ENCODE peak calls at places on chromosomes 3 and 15, in eight cellular contexts. N is HCT116; O is left ventricle myocardium inferior; A is activated CD8-positive, alpha-beta memory T cell treated with anti-CD3 and anti-CD28 coated beads, Interleukin-2, amount 50 U/mL, for 4 hours; M is heart left ventricle; W is stimulated activated CD4-positive, alpha-beta T cell treated with anti-CD3 and anti-CD28 coated beads, Interleukin-1b, Interleukin-23, amount 100 ng/mL, for 1 hour; F is NCI-H2081; Y is H54. K is an unnamed sample.

GRCh38 chr3:57397175-57398026 is 104.9 kb upstream of the ASB14 start:
- DNase-seq in Y (peak), W (peak), O (no peak), F (peak), M (peak), N (peak), A (peak), K (no peak)

GRCh38 chr3:55189359-55189801 is 261.5 kb upstream of the LRTM1 start:
- DNase-seq in F (no peak), O (no peak), W (no peak), Y (peak), N (no peak), M (no peak), A (no peak), K (no peak)

GRCh38 chr3:140682586-140682985 is 4.7 kb downstream of the TRIM42 start:
- DNase-seq in A (no peak), F (no peak), N (no peak), Y (no peak), W (no peak), O (no peak), M (no peak), K (no peak)

GRCh38 chr3:32155117-32155516 is 48.7 kb downstream of the GPD1L start:
- DNase-seq in O (no peak), Y (no peak), F (no peak), M (no peak), W (no peak), N (no peak), A (no peak), K (no peak)

GRCh38 chr15:73283341-73283962 is 85.3 kb downstream of the HCN4 start:
- DNase-seq in F (no peak), A (no peak), N (no peak), W (no peak), O (no peak), M (no peak), Y (no peak), K (no peak)

GRCh38 chr3:78839710-78840109 is 928.1 kb downstream of the ROBO1 start:
- DNase-seq in Y (no peak), O (no peak), N (no peak), M (no peak), F (no peak), W (no peak), A (no peak), K (no peak)

GRCh38 chr15:64634576-64635485 is 140.6 kb downstream of the RBPMS2 start:
- DNase-seq in F (peak), N (no peak), A (no peak), M (no peak), Y (no peak), O (no peak), W (no peak), K (no peak)

GRCh38 chr3:108391917-108392585 is 95.7 kb downstream of the HHLA2 start:
- DNase-seq in Y (no peak), A (no peak), O (no peak), F (no peak), N (no peak), W (no peak), M (no peak), K (no peak)

GRCh38 chr15:54820811-54821210 is 375.9 kb downstream of the RSL24D1 start:
- DNase-seq in M (peak), O (no peak), F (no peak), A (no peak), W (no peak), N (no peak), Y (no peak), K (no peak)

GRCh38 chr15:82312611-82313349 is 36.5 kb downstream of the GOLGA6L10 start:
- DNase-seq in F (no peak), N (no peak), A (no peak), M (no peak), W (no peak), O (no peak), Y (no peak), K (no peak)

GRCh38 chr3:49357466-49358216 is 512 bp downstream of the GPX1 start:
- DNase-seq in O (peak), W (no peak), A (peak), Y (peak), N (no peak), M (peak), F (no peak), K (peak)

GRCh38 chr3:189099031-189099471 is 72.7 kb upstream of the TPRG1 start:
- DNase-seq in M (peak), Y (no peak), N (no peak), W (no peak), O (peak), F (no peak), A (no peak), K (peak)

GRCh38 chr15:31362886-31363285 is 36.3 kb downstream of the KLF13 start:
- DNase-seq in M (no peak), Y (no peak), N (no peak), O (no peak), W (no peak), F (no peak), A (no peak), K (no peak)

GRCh38 chr15:78177447-78177873 is 28.3 kb downstream of the IDH3A start:
- DNase-seq in A (peak), F (no peak), N (peak), M (peak), O (peak), Y (peak), W (no peak), K (no peak)

GRCh38 chr3:117144832-117145231 is 435.3 kb downstream of the TUSC7 start:
- DNase-seq in O (no peak), Y (no peak), W (no peak), M (no peak), A (no peak), N (no peak), F (no peak), K (no peak)